ENCODE peak calls at places on chromosomes 16 and 17, in ten cellular contexts. D, X, N, G, K, V, Z, W, T and U are unnamed samples.

GRCh38 chr17:7740481-7741001 is 23.0 kb downstream of the DNAH2 start:
- DNase-seq in W (no peak), X (no peak), G (no peak), Z (peak; percentile 18), V (no peak), K (no peak), N (no peak), T (no peak), D (no peak), U (no peak)

GRCh38 chr17:9646556-9646905 is 1.2 kb downstream of the USP43 start:
- DNase-seq in D (peak; percentile 6), X (no peak), T (no peak), N (no peak), K (no peak), W (no peak), Z (peak; percentile 17), G (no peak), V (no peak), U (no peak)

GRCh38 chr17:30170415-30170987 is 53.9 kb downstream of the NSRP1 start:
- DNase-seq in Z (no peak), T (no peak), W (no peak), D (no peak), G (no peak), V (no peak), N (no peak), K (no peak), X (no peak), U (no peak)

GRCh38 chr17:50397919-50398285 is 579 bp upstream of the LRRC59 start:
- DNase-seq in K (no peak), Z (no peak), G (no peak), T (peak; percentile 6), V (no peak), N (no peak), D (no peak), X (no peak), W (no peak), U (no peak)

GRCh38 chr16:72836985-72837384 is 210.9 kb downstream of the ZFHX3 start:
- DNase-seq in W (no peak), X (no peak), K (no peak), D (no peak), N (no peak), T (no peak), G (no peak), V (no peak), Z (no peak), U (no peak)

GRCh38 chr16:85423186-85423550 is 190.0 kb upstream of the GSE1 start:
- DNase-seq in X (no peak), D (no peak), T (no peak), Z (no peak), N (no peak), K (no peak), W (no peak), V (no peak), G (no peak), U (no peak)

GRCh38 chr17:18225562-18226283 is at the start of gene LLGL1:
- DNase-seq in K (no peak), N (no peak), Z (no peak), T (no peak), D (no peak), W (no peak), G (no peak), X (no peak), V (no peak), U (no peak)

GRCh38 chr17:49901460-49902331 is 53.8 kb upstream of the TAC4 start:
- DNase-seq in D (no peak), W (no peak), X (no peak), Z (no peak), K (no peak), T (peak; percentile 37), V (no peak), N (no peak), G (no peak), U (peak; percentile 18)

GRCh38 chr17:1486802-1487695 is 5.4 kb downstream of the MYO1C start:
- DNase-seq in G (no peak), W (peak; percentile 74), V (no peak), N (peak; percentile 70), D (peak; percentile 54), T (peak; percentile 81), X (peak; percentile 53), Z (peak; percentile 41), K (peak; percentile 84), U (peak; percentile 49)

GRCh38 chr17:73769480-73769879 is 125.2 kb upstream of the SDK2 start:
- DNase-seq in N (no peak), K (no peak), W (no peak), G (no peak), Z (no peak), D (no peak), V (no peak), X (no peak), T (no peak), U (no peak)

GRCh38 chr16:85947511-85948509 is 48.8 kb downstream of the IRF8 start:
- DNase-seq in K (peak; percentile 21), Z (no peak), V (no peak), T (no peak), G (no peak), W (peak; percentile 31), N (no peak), D (no peak), X (no peak), U (no peak)

GRCh38 chr17:31424944-31425582 is 33.6 kb downstream of the RAB11FIP4 start:
- DNase-seq in G (no peak), D (peak; percentile 9), V (no peak), K (no peak), N (no peak), W (no peak), Z (peak; percentile 62), X (peak; percentile 30), T (no peak), U (no peak)

GRCh38 chr17:63191610-63192009 is 225.6 kb downstream of the TANC2 start:
- DNase-seq in X (no peak), V (no peak), W (no peak), Z (no peak), T (no peak), K (no peak), N (no peak), D (no peak), G (no peak), U (no peak)

GRCh38 chr16:29983420-29984136 is 9.9 kb downstream of the TAOK2 start:
- DNase-seq in G (no peak), W (no peak), T (peak; percentile 44), V (no peak), K (no peak), Z (no peak), X (peak; percentile 63), N (no peak), D (peak; percentile 77), U (no peak)

GRCh38 chr16:57536306-57537193 is at the start of gene CCDC102A:
- DNase-seq in D (no peak), W (peak; percentile 41), T (peak; percentile 84), Z (no peak), N (peak; percentile 32), X (no peak), V (no peak), G (no peak), K (no peak), U (no peak)